ENCODE peak calls at places on chromosomes 16 and 17, in four cellular contexts. One of them, this sample, is unnamed.

GRCh38 chr16:1436731-1437355 is 6.0 kb downstream of the PERCC1 start:
- DNase-seq in CD8-positive, alpha-beta T cell: no peak
- DNase-seq in nucleus accumbens: no peak
- DNase-seq in AG09319: no peak
- DNase-seq in this sample: no peak

GRCh38 chr17:28727727-28728363 is 743 bp upstream of the NEK8 start:
- DNase-seq in CD8-positive, alpha-beta T cell: peak; percentile 70
- DNase-seq in nucleus accumbens: peak; percentile 43
- DNase-seq in AG09319: no peak
- DNase-seq in this sample: peak; percentile 54

GRCh38 chr16:71504901-71505300 is 15.8 kb upstream of the ZNF19 start:
- DNase-seq in CD8-positive, alpha-beta T cell: no peak
- DNase-seq in nucleus accumbens: no peak
- DNase-seq in AG09319: no peak
- DNase-seq in this sample: no peak

GRCh38 chr17:72187544-72187943 is 66.7 kb downstream of the SOX9 start:
- DNase-seq in CD8-positive, alpha-beta T cell: no peak
- DNase-seq in nucleus accumbens: no peak
- DNase-seq in AG09319: no peak
- DNase-seq in this sample: no peak

GRCh38 chr16:3461120-3461519 is 17.6 kb downstream of the NAA60 start:
- DNase-seq in CD8-positive, alpha-beta T cell: peak; percentile 47
- DNase-seq in nucleus accumbens: no peak
- DNase-seq in AG09319: no peak
- DNase-seq in this sample: no peak

GRCh38 chr17:63549289-63549945 is 860 bp upstream of the DCAF7 start:
- DNase-seq in CD8-positive, alpha-beta T cell: no peak
- DNase-seq in nucleus accumbens: no peak
- DNase-seq in AG09319: no peak
- DNase-seq in this sample: no peak

GRCh38 chr16:22008215-22009142 is 568 bp downstream of the MOSMO start:
- DNase-seq in CD8-positive, alpha-beta T cell: no peak
- DNase-seq in nucleus accumbens: peak; percentile 27
- DNase-seq in AG09319: no peak
- DNase-seq in this sample: peak; percentile 28

GRCh38 chr16:2210386-2211365 is at the start of gene BRICD5:
- DNase-seq in CD8-positive, alpha-beta T cell: no peak
- DNase-seq in nucleus accumbens: no peak
- DNase-seq in AG09319: no peak
- DNase-seq in this sample: no peak

GRCh38 chr17:48149174-48150106 is 41.9 kb downstream of the SNX11 start:
- DNase-seq in CD8-positive, alpha-beta T cell: no peak
- DNase-seq in nucleus accumbens: peak; percentile 34
- DNase-seq in AG09319: no peak
- DNase-seq in this sample: no peak

GRCh38 chr16:57920215-57920890 is 50.6 kb downstream of the CNGB1 start:
- DNase-seq in CD8-positive, alpha-beta T cell: no peak
- DNase-seq in nucleus accumbens: no peak
- DNase-seq in AG09319: no peak
- DNase-seq in this sample: no peak

GRCh38 chr17:79214940-79215604 is 140.4 kb downstream of the ENGASE start:
- DNase-seq in CD8-positive, alpha-beta T cell: no peak
- DNase-seq in nucleus accumbens: no peak
- DNase-seq in AG09319: no peak
- DNase-seq in this sample: no peak

GRCh38 chr17:57832711-57833596 is 16.9 kb downstream of the MRPS23 start:
- DNase-seq in CD8-positive, alpha-beta T cell: peak; percentile 62
- DNase-seq in nucleus accumbens: peak; percentile 60
- DNase-seq in AG09319: no peak
- DNase-seq in this sample: peak; percentile 88

GRCh38 chr17:74605361-74605760 is 13.3 kb upstream of the CD300LD start:
- DNase-seq in CD8-positive, alpha-beta T cell: no peak
- DNase-seq in nucleus accumbens: no peak
- DNase-seq in AG09319: peak; percentile 24
- DNase-seq in this sample: no peak

GRCh38 chr17:75031972-75032895 is 14.5 kb downstream of the ATP5PD start:
- DNase-seq in CD8-positive, alpha-beta T cell: peak; percentile 32
- DNase-seq in nucleus accumbens: peak; percentile 85
- DNase-seq in AG09319: no peak
- DNase-seq in this sample: peak; percentile 95

GRCh38 chr17:82563318-82563717 is 43.8 kb downstream of the FOXK2 start:
- DNase-seq in CD8-positive, alpha-beta T cell: no peak
- DNase-seq in nucleus accumbens: no peak
- DNase-seq in AG09319: no peak
- DNase-seq in this sample: no peak

GRCh38 chr16:23121024-23121423 is 28.2 kb downstream of the USP31 start:
- DNase-seq in CD8-positive, alpha-beta T cell: no peak
- DNase-seq in nucleus accumbens: no peak
- DNase-seq in AG09319: no peak
- DNase-seq in this sample: no peak